ENCODE peak calls at places on chromosomes 3 and 15, in four cellular contexts. V, Z, N and I are unnamed samples.

GRCh38 chr3:177134166-177134565 is 63.1 kb downstream of the TBL1XR1 start:
- DNase-seq in V (no peak), Z (no peak), N (peak; percentile 18), I (no peak)

GRCh38 chr15:71469393-71469792 is 341.0 kb upstream of the NR2E3 start:
- DNase-seq in Z (no peak), V (no peak), N (no peak), I (no peak)

GRCh38 chr3:79490165-79491028 is 277.4 kb downstream of the ROBO1 start:
- DNase-seq in Z (no peak), V (peak; percentile 27), N (peak; percentile 48), I (no peak)

GRCh38 chr3:139811331-139811730 is 123.7 kb upstream of the CLSTN2 start:
- DNase-seq in N (no peak), V (no peak), Z (no peak), I (no peak)

GRCh38 chr3:141979050-141979671 is 102.7 kb downstream of the ATP1B3 start:
- DNase-seq in V (no peak), N (peak; percentile 72), Z (no peak), I (no peak)

GRCh38 chr15:80977627-80978036 is 12.0 kb downstream of the MESD start:
- DNase-seq in V (no peak), Z (peak; percentile 48), N (no peak), I (no peak)

GRCh38 chr15:61499371-61499770 is 270.3 kb upstream of the RORA start:
- DNase-seq in N (no peak), V (peak; percentile 21), Z (no peak), I (no peak)

GRCh38 chr15:89551502-89551901 is 23.8 kb upstream of the TICRR start:
- DNase-seq in Z (no peak), N (no peak), V (no peak), I (no peak)

GRCh38 chr15:38853608-38854007 is 289.0 kb upstream of the RASGRP1 start:
- DNase-seq in Z (no peak), V (no peak), N (no peak), I (no peak)